ENCODE peak calls at places on chromosomes 11 and 22, in four cellular contexts. T is neural progenitor cell, K is HCT116, R is SK-N-SH. C is an unnamed sample.
A peak's percentile ranks its signal among the peaks of the same experiment; 100 is the strongest.

GRCh38 chr22:46230262-46230901 is 19.7 kb downstream of the CDPF1 start:
- DNase-seq in T (no peak), K (no peak), R (no peak), C (no peak)

GRCh38 chr11:95443386-95443785 is 212.4 kb upstream of the SESN3 start:
- DNase-seq in T (no peak), K (no peak), R (no peak), C (peak; percentile 95)

GRCh38 chr11:43955381-43956118 is 13.1 kb downstream of the C11orf96 start:
- DNase-seq in T (no peak), K (no peak), R (no peak), C (no peak)

GRCh38 chr11:72578991-72579815 is 95.0 kb downstream of the PDE2A start:
- DNase-seq in T (no peak), K (no peak), R (no peak), C (no peak)

GRCh38 chr11:122879785-122880184 is 2.8 kb upstream of the JHY start:
- DNase-seq in T (peak; percentile 47), K (no peak), R (peak; percentile 11), C (no peak)

GRCh38 chr11:28107331-28107725 is 628 bp downstream of the KIF18A start:
- DNase-seq in T (peak; percentile 59), K (no peak), R (peak; percentile 18), C (peak; percentile 36)

GRCh38 chr11:110524227-110524626 is 94.5 kb downstream of the FDX1 start:
- DNase-seq in T (no peak), K (no peak), R (no peak), C (no peak)

GRCh38 chr22:47206819-47207218 is 444.4 kb downstream of the TBC1D22A start:
- DNase-seq in T (no peak), K (no peak), R (no peak), C (no peak)

GRCh38 chr11:67439321-67440228 is 2.1 kb upstream of the PTPRCAP start:
- DNase-seq in T (no peak), K (no peak), R (no peak), C (no peak)

GRCh38 chr22:20027966-20028854 is 7.3 kb downstream of the TANGO2 start:
- DNase-seq in T (no peak), K (no peak), R (no peak), C (no peak)

GRCh38 chr11:102664001-102664752 is 39.0 kb upstream of the MMP20 start:
- DNase-seq in T (peak; percentile 20), K (peak; percentile 13), R (no peak), C (no peak)

DNA sequence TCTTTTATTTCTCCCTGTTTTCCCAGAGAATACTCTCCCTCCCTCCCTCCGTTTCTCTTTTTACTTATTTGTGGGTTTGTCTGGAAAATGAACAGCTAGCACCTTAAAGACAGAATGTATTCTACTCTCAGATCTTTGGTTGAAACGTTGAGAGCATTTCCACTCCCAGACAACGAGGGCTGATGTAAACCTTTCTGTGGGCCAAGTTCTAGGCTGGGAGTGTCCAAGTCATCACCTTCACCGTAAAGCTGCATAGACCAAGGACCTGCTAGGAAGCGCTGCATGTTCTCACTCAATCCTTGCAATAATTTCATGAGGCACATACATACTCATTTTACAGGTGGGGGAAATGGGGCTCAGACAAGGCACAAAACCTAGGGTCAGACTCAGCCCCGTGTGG is 32.4 kb downstream of the MYH9 start:
- DNase-seq in T (no peak), K (no peak), R (no peak), C (peak; percentile 45)
- H3K27ac ChIP-seq in T (no peak overlapping the region), K (no peak overlapping the region), R (peak overlapping the region; percentile 75), C (peak overlapping the region; percentile 85)

DNA sequence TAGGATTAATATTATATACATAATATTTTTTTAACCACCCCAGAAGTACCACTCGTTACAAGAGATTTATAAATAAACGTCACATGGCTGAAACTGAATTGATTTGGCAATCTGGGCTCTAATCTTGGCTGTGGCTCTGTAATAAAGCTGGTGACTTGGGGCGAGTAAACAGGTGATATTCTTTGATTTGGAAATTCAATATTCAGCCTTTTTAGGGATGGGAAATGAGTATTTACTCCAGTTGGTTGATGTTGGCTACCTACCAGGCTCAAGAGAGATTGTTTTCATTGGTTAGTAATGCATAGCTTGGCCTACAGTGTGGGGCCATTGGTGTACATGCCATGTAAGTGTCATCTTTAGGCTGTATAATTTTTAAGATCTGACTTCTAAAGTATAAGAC is 117.7 kb upstream of the SORL1-AS1 start:
- DNase-seq in T (no peak), K (no peak), R (no peak), C (no peak)
- H3K9ac ChIP-seq in T (no peak overlapping the region), K (no peak overlapping the region), R (no peak overlapping the region), C (no peak overlapping the region)

GRCh38 chr11:61966673-61967176 is 709 bp downstream of the FTH1 start:
- DNase-seq in T (peak; percentile 72), K (no peak), R (peak; percentile 45), C (peak; percentile 23)
- TF ChIP-seq EZH2phosphoT487 in T (no peak), K (no peak), R (no peak), C (no peak)

GRCh38 chr11:98411777-98412176 is 609.0 kb upstream of the CNTN5 start:
- DNase-seq in T (peak; percentile 34), K (no peak), R (no peak), C (no peak)
- H3K27ac ChIP-seq in T (no peak overlapping the region), K (no peak overlapping the region), R (no peak overlapping the region), C (no peak overlapping the region)

DNA sequence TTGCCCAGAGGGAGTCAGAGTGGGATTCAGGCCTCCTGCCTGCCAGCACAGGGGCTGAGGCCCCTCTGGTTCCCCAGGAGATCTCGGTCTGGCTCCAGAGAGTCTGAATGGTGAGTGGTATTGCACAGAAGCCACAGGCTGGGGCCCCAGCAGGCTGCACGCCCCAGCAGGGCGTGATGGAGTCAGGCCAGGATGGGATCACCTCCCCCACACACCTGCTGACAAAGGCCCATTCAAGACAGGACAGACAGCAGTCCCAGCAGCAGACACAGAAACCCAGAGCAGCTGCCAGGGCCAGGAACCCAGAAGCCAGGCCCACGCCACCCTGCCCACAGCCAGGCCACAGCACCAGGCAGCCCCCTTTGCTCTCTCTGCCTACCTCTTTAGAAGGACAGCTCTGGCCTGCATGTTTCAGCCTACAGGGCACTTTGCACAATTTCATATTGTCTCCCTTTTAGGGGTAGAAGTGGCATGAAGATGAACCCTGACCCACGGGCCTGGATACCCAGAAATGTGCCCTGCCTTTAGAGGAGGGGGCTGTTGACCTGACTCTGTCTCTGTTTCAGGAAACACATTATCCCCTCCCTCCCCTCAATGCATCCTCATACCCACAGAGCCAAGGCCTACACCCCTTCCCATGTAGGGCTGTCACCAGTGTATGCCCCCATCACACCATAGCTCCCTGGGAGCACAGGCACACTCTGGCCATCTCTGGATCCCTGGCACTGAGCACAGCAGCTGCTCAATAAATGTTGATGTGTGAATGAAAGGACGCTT is 6.1 kb downstream of the FXYD6 start:
- DNase-seq in T (peak; percentile 37), K (no peak), R (peak; percentile 52), C (no peak)
- H3K9ac ChIP-seq in T (peak overlapping the region; percentile 41), K (no peak overlapping the region), R (no peak overlapping the region), C (no peak overlapping the region)

GRCh38 chr11:21640491-21640890 is 552.4 kb upstream of the ANO5 start:
- DNase-seq in T (no peak), K (no peak), R (no peak), C (peak; percentile 44)
- TF ChIP-seq EZH2phosphoT487 in T (no peak), K (no peak), R (no peak), C (no peak)

DNA sequence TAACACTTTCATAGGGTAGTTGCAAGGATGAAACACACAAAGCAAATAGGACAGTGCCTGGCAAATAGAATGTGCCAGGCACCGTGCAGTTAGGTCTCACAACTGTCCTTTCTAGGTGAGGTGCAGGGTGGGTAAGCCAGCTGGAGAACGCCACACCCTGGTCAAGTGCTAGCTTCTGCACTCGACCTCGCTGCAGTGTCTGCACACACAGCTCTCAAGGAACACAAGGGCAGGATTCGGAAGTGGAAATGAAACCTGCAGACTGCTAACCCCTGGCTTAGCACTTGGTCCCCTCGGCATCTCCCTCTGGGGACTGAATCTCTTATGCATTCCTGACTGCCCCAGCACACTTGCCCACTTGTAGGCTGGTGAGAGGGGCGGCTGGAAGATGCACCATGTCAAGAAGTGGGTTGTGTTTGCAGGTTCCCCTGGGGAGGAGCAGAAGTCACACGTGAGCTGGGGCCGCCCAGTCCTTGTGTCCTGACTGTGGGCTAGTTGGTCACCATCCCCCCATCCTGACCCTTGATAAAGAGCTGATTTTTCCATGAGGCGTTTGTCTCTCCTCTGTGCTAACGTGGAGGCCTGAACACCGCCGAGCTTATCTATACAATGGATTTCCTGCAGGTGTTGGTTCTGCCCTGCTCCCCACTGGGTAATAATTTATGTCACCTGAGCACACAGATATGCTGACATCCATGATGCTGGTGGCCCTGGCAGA is 89.0 kb downstream of the MICAL2 start:
- DNase-seq in T (no peak), K (no peak), R (no peak), C (peak; percentile 83)
- H3K27ac ChIP-seq in T (no peak overlapping the region), K (no peak overlapping the region), R (peak overlapping the region; percentile 100), C (peak overlapping the region; percentile 50)

GRCh38 chr22:44702479-44703219 is 645 bp downstream of the PRR5 start:
- DNase-seq in T (peak; percentile 82), K (no peak), R (peak; percentile 59), C (no peak)

GRCh38 chr22:44703269-44703870 is 1.4 kb downstream of the PRR5 start:
- DNase-seq in T (no peak), K (no peak), R (no peak), C (no peak)

GRCh38 chr22:44701824-44702478 is at the start of gene PRR5:
- DNase-seq in T (peak; percentile 89), K (peak; percentile 51), R (peak; percentile 97), C (no peak)

GRCh38 chr22:44700456-44700855 is 1.5 kb upstream of the PRR5 start:
- DNase-seq in T (no peak), K (no peak), R (no peak), C (no peak)

GRCh38 chr22:44701187-44701586 is 817 bp upstream of the PRR5 start:
- DNase-seq in T (no peak), K (no peak), R (no peak), C (no peak)
- H3K9ac ChIP-seq in T (no peak overlapping the region), K (peak overlapping the region; percentile 36), R (no peak overlapping the region), C (no peak overlapping the region)

DNA sequence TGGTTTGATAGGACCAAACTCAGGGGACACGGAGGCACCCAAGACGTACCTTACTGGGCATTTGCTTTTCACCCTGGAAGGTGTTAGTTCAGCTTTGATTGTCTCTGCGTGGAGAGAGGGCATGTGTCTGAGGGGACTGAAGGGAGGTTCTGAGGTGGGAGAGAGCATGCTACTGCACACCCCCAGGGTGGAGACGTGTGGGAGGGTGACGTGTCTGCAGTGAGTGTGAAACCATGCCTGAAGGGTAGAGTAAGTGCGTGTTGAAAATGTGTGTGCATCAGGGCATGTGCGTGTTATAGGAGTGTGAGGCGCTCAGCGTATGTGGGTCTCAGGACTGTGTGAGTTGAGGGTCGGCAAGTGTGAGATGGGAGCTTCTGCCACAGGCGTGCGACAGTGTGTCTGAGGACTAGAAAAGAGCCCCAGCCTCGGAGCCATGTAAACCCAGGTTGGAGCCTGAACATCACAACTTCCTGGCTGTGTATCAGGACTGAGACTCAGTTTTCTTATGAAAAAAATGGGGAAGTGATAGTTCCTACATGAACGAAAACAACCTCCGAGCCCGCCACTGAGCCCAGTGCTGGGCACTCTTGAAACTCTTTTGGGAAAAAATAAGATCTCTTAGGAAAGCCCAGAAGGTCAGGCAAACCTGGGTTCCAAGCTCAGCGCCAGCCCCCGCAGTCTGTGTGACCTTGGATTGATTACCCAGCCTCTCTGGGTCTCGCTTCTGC is 11.8 kb upstream of the KCNJ11 start:
- DNase-seq in T (no peak), K (no peak), R (no peak), C (no peak)
- TF ChIP-seq EZH2phosphoT487 in T (no peak), K (no peak), R (no peak), C (no peak)

C was measured in MM.1S.